ENCODE peak calls at places on chromosomes 13 and 19, in nine cellular contexts. X is CD4-positive, alpha-beta T cell; U is BJ; O is brain microvascular endothelial cell; W is NB4; G is H9; R is upper lobe of right lung; S is heart right ventricle; D is AG10803. Z is an unnamed sample.
A peak's percentile ranks its signal among the peaks of the same experiment; 100 is the strongest.

GRCh38 chr13:111131610-111132009 is 16.5 kb downstream of the ARHGEF7 start:
- DNase-seq in U (no peak), O (no peak), D (no peak), G (no peak), W (no peak), R (no peak), S (no peak), X (no peak), Z (no peak)

GRCh38 chr13:59979589-59979988 is 184.1 kb downstream of the DIAPH3 start:
- DNase-seq in U (no peak), W (no peak), D (no peak), X (no peak), S (no peak), G (no peak), R (no peak), O (no peak), Z (no peak)

GRCh38 chr13:101447852-101448251 is 4.6 kb upstream of the ITGBL1 start:
- DNase-seq in X (no peak), U (no peak), G (no peak), W (no peak), D (no peak), R (no peak), S (no peak), O (no peak), Z (peak; percentile 3)

GRCh38 chr13:35824395-35824794 is 306.8 kb downstream of the DCLK1 start:
- DNase-seq in X (no peak), R (no peak), O (no peak), U (no peak), S (no peak), W (no peak), G (no peak), D (no peak), Z (no peak)

GRCh38 chr13:79936368-79937136 is 404.4 kb downstream of the SPRY2 start:
- DNase-seq in W (no peak), O (peak; percentile 99), U (peak; percentile 99), X (no peak), S (peak; percentile 44), G (no peak), R (no peak), D (peak; percentile 100), Z (peak; percentile 99)

GRCh38 chr19:18020212-18021067 is 12.5 kb downstream of the ARRDC2 start:
- DNase-seq in O (peak; percentile 61), S (peak; percentile 87), W (no peak), G (no peak), R (peak; percentile 93), D (peak; percentile 45), U (no peak), X (no peak), Z (peak; percentile 66)

GRCh38 chr13:26785845-26786630 is 25.5 kb upstream of the GPR12 start:
- DNase-seq in W (peak; percentile 88), G (peak; percentile 80), R (no peak), D (peak; percentile 1), X (peak; percentile 42), O (no peak), U (no peak), S (peak; percentile 14), Z (no peak)

GRCh38 chr13:27927444-27928352 is 7.9 kb downstream of the PDX1 start:
- DNase-seq in O (no peak), X (no peak), G (peak; percentile 48), D (no peak), S (no peak), W (no peak), U (no peak), R (no peak), Z (no peak)

GRCh38 chr19:46622118-46622446 is 2.8 kb downstream of the PTGIR start:
- DNase-seq in W (no peak), R (no peak), X (no peak), U (no peak), D (no peak), G (no peak), O (no peak), S (no peak), Z (no peak)

GRCh38 chr19:18671303-18672043 is 12.0 kb upstream of the CRTC1 start:
- DNase-seq in R (no peak), S (no peak), D (no peak), X (no peak), U (no peak), O (no peak), W (no peak), G (no peak), Z (no peak)

GRCh38 chr19:43524922-43525835 is 1.8 kb downstream of the ETHE1 start:
- DNase-seq in S (peak; percentile 25), W (peak; percentile 89), U (no peak), O (no peak), D (peak; percentile 47), G (peak; percentile 64), X (no peak), R (peak; percentile 85), Z (peak; percentile 67)

GRCh38 chr19:47735131-47735530 is 10.2 kb upstream of the NOP53 start:
- DNase-seq in O (no peak), D (no peak), S (no peak), W (no peak), R (no peak), U (no peak), G (peak; percentile 81), X (no peak), Z (no peak)

GRCh38 chr19:4007021-4007835 is at the start of gene PIAS4:
- DNase-seq in U (peak; percentile 67), W (peak; percentile 90), O (peak; percentile 86), R (peak; percentile 98), D (peak; percentile 90), G (peak; percentile 98), X (peak; percentile 97), S (peak; percentile 95), Z (peak; percentile 96)

GRCh38 chr19:51607920-51608562 is 22.2 kb downstream of the SIGLEC5 start:
- DNase-seq in O (peak; percentile 75), G (peak; percentile 81), W (peak; percentile 88), D (peak; percentile 73), U (no peak), X (no peak), R (peak; percentile 91), S (peak; percentile 76), Z (peak; percentile 80)

DNA sequence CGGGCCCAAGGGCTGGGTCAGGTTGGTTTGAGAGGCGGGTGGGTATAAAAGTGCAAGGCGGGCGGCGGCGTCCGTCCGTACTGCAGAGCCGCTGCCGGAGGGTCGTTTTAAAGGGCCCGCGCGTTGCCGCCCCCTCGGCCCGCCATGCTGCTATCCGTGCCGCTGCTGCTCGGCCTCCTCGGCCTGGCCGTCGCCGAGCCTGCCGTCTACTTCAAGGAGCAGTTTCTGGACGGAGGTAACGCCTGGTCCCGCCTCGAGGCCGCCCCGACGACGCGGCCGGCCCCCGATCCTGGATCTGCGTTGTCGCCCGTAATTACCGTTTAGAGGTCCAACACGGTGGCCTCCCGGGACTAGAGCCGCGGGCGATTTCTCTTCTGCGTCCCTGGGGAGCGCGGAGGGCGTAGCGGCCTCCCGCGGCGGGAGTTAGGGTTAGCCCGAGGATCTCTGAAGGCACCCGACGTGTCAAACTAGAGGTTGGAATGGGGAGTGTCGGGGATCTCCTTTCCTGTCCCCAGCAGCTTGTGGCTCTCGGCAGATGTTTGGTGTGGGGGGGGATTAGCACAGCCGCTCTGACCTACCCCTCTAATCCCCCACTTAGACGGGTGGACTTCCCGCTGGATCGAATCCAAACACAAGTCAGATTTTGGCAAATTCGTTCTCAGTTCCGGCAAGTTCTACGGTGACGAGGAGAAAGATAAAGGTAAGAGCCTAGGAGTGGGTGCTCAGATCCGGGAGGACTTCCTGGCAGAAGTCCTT is at the start of gene CALR:
- DNase-seq in G (no peak), R (no peak), X (peak; percentile 24), W (peak; percentile 67), D (peak; percentile 44), S (no peak), O (no peak), U (no peak), Z (peak; percentile 47)
- TF ChIP-seq CTCF in G (peak; percentile 23), R (no peak), X (no peak), W (no peak), D (peak; percentile 36), S (peak; percentile 22), O (peak; percentile 33), U (peak; percentile 43), Z (peak; percentile 11)

GRCh38 chr13:97753942-97754670 is 199.4 kb upstream of the IPO5 start:
- DNase-seq in O (no peak), S (no peak), R (no peak), D (no peak), G (peak; percentile 53), W (peak; percentile 13), U (no peak), X (no peak), Z (no peak)
- TF ChIP-seq CTCF in O (peak; percentile 25), S (no peak), R (no peak), D (no peak), G (peak; percentile 73), W (peak; percentile 29), U (peak; percentile 5), X (no peak), Z (peak; percentile 11)

GRCh38 chr19:7224995-7225394 is 69.2 kb downstream of the INSR start:
- DNase-seq in G (no peak), S (no peak), O (no peak), X (no peak), D (no peak), U (no peak), R (no peak), W (no peak), Z (no peak)
- TF ChIP-seq CTCF in G (no peak), S (no peak), O (no peak), X (no peak), D (no peak), U (no peak), R (no peak), W (no peak), Z (no peak)

GRCh38 chr13:23711355-23711754 is 141.1 kb downstream of the TNFRSF19 start:
- DNase-seq in S (no peak), X (no peak), W (no peak), D (no peak), O (no peak), G (no peak), R (no peak), U (no peak), Z (no peak)

GRCh38 chr13:23714672-23715071 is 144.5 kb downstream of the TNFRSF19 start:
- DNase-seq in G (no peak), U (no peak), D (no peak), O (no peak), R (no peak), X (no peak), W (no peak), S (no peak), Z (no peak)

GRCh38 chr13:23718916-23719470 is 148.8 kb downstream of the TNFRSF19 start:
- DNase-seq in S (no peak), U (no peak), D (no peak), R (no peak), W (no peak), X (no peak), O (no peak), G (no peak), Z (no peak)

GRCh38 chr13:23715092-23715761 is 145.0 kb downstream of the TNFRSF19 start:
- DNase-seq in U (no peak), G (no peak), R (no peak), X (no peak), S (no peak), W (no peak), D (no peak), O (no peak), Z (no peak)

DNA sequence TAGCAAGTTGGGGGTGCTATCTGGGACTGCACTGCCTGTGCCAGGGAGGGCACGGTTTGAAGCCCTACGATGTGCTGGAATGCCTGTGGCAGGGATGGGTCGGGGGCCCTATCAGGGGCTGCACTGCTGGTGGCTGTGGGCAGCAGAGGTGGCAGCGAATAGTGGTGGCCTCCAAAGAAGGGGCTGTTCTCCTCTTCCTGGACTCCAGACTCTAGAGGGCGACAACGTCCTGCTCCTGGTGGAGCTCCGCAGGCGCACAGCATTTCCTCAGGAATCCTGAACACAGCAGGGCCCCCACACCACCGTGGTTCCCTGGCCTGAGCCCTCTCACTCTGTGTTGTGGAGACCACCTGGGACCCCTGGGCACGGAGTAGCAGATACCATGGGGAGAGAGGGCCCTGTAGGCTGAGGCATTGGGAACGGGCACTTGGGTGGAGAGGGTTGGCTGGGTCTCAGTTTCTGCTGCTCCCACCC is 145.6 kb downstream of the TNFRSF19 start:
- DNase-seq in U (no peak), O (no peak), R (peak; percentile 69), W (no peak), S (no peak), G (peak; percentile 75), D (no peak), X (no peak), Z (peak; percentile 36)
- TF ChIP-seq CTCF in U (peak; percentile 25), O (peak; percentile 64), R (peak; percentile 37), W (no peak), S (peak; percentile 27), G (peak; percentile 72), D (peak; percentile 43), X (no peak), Z (peak; percentile 33)